ENCODE peak calls at places on chromosomes 3 and 15, in four cellular contexts. X, R, U and Z are unnamed samples.

GRCh38 chr3:177561365-177561764 is 364.1 kb upstream of the TBL1XR1 start:
- DNase-seq in R (no peak), X (peak; percentile 51), U (no peak), Z (no peak)

GRCh38 chr3:56111651-56112250 is 356.5 kb downstream of the ERC2 start:
- DNase-seq in U (no peak), R (no peak), X (no peak), Z (no peak)

GRCh38 chr15:53962646-53963561 is 15.3 kb upstream of the UNC13C start:
- DNase-seq in R (no peak), X (peak; percentile 8), U (no peak), Z (no peak)

GRCh38 chr3:25854635-25855034 is 64.7 kb downstream of the OXSM start:
- DNase-seq in U (no peak), X (no peak), R (no peak), Z (peak; percentile 34)

GRCh38 chr3:99774467-99774866 is 43.2 kb upstream of the CMSS1 start:
- DNase-seq in R (peak; percentile 28), X (no peak), U (no peak), Z (no peak)

GRCh38 chr15:97941572-97941971 is 18.9 kb upstream of the ARRDC4 start:
- DNase-seq in R (no peak), X (no peak), U (no peak), Z (no peak)

GRCh38 chr3:196274585-196274984 is 12.9 kb downstream of the PCYT1A start:
- DNase-seq in R (peak; percentile 84), U (no peak), X (no peak), Z (peak; percentile 69)

GRCh38 chr3:197337656-197338055 is 39.2 kb upstream of the DLG1 start:
- DNase-seq in X (no peak), U (no peak), R (no peak), Z (no peak)

GRCh38 chr3:13600950-13601691 is 52.2 kb downstream of the FBLN2 start:
- DNase-seq in U (no peak), R (no peak), X (peak; percentile 40), Z (no peak)

GRCh38 chr15:70856884-70857546 is 3.1 kb upstream of the LARP6 start:
- DNase-seq in X (no peak), R (no peak), U (no peak), Z (no peak)

GRCh38 chr15:50353999-50354837 is 780 bp downstream of the GABPB1 start:
- DNase-seq in U (no peak), X (peak; percentile 63), R (peak; percentile 50), Z (peak; percentile 70)

GRCh38 chr3:5133689-5134088 is 11.6 kb downstream of the ARL8B start:
- DNase-seq in R (no peak), X (no peak), U (no peak), Z (no peak)

GRCh38 chr3:29185706-29186105 is 95.2 kb upstream of the RBMS3 start:
- DNase-seq in R (no peak), X (no peak), U (no peak), Z (no peak)

GRCh38 chr3:29183346-29184087 is 97.4 kb upstream of the RBMS3 start:
- DNase-seq in X (no peak), R (no peak), U (no peak), Z (no peak)

GRCh38 chr3:29181872-29182271 is 99.0 kb upstream of the RBMS3 start:
- DNase-seq in U (no peak), X (no peak), R (no peak), Z (no peak)

GRCh38 chr3:29186982-29187718 is 93.7 kb upstream of the RBMS3 start:
- DNase-seq in R (no peak), X (no peak), U (no peak), Z (no peak)

DNA sequence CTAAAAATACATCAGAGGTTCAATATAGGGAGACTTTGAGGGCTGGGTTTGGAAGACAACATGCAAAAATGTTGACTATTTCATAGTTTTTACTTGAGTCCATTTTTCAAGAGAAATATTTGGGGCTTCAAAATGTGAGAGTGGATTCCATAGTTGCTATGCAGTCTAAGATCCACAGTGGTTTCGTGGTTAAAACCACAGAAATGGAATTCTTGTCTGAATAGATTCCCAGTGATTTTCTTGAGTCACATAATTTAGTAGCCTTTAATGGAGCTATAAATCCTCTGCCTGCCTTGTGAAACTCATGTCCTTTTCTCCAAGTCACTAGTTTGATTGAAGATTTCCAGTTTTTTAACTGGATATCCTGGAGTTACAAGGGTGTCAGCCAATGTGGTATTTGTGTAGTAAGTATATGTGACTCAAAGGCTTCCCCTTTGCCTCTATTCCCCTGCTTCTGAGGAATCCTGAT is 94.7 kb upstream of the RBMS3 start:
- DNase-seq in R (no peak), U (no peak), X (no peak), Z (no peak)
- TF ChIP-seq NRF1 in R (no peak), U (no peak), X (no peak), Z (no peak)

DNA sequence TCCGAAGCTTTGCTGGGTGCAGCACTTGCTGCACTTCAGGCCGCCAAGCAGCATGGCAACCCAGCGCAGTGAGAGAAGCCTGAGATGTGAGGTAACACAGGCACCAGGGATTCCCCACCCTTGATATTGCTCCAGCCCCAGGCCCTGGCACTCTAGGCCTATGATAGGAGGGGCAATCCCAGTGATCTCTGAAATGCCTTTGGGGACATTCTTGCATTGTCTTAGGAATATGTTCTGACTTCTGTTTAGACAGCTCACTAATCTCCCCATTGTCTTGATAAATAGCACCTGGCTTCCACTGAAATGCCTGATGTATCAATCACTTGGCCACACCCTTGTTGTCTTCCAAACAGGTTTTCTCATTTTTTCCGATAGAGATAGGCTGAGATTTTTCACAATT is 102.8 kb downstream of the SOX14 start:
- DNase-seq in X (no peak), U (peak; percentile 62), R (no peak), Z (no peak)
- TF ChIP-seq NRF1 in X (no peak), U (no peak), R (no peak), Z (no peak)

DNA sequence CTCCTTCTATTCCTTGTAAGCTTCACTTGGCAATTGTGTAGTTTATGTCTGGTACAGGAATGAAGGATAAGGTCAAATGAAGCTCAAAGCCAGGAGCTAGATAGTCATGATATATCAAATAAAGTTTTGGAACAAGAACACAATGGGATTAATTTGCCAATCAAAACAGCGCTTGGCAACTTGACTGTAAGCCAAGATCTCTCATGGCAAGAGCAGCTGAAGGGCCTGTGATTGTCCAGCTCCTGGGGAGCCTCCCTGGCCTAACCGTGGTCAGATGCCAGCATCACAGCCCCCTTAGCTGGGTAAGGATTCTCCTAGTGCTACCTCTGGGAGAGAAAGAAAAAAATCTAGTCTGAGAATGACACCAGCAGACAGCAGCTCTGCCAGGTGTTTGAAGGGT is 97.2 kb downstream of the LIPC start:
- DNase-seq in U (no peak), X (no peak), R (no peak), Z (no peak)
- TF ChIP-seq NRF1 in U (no peak), X (no peak), R (no peak), Z (no peak)

GRCh38 chr3:193507566-193507965 is 47.1 kb downstream of the ATP13A4 start:
- DNase-seq in R (no peak), U (no peak), X (no peak), Z (no peak)
- TF ChIP-seq NRF1 in R (no peak), U (no peak), X (no peak), Z (no peak)